ENCODE peak calls at places on chromosomes 4 and X, in eight cellular contexts. One of them, this sample, is unnamed.

GRCh38 chr4:89469930-89470375 is 162.4 kb upstream of the GPRIN3 start:
- DNase-seq in cardiac muscle cell: peak; percentile 94
- DNase-seq in fibroblast of lung: peak; percentile 97
- DNase-seq in suprapubic skin: no peak
- DNase-seq in fibroblast of the aortic adventitia: peak; percentile 89
- DNase-seq in GM10248: no peak
- DNase-seq in IMR-90: peak; percentile 98
- DNase-seq in choroid plexus epithelial cell: peak; percentile 93
- DNase-seq in this sample: peak; percentile 94

GRCh38 chr4:7773401-7774187 is 166.1 kb downstream of the AFAP1 start:
- DNase-seq in cardiac muscle cell: no peak
- DNase-seq in choroid plexus epithelial cell: no peak
- DNase-seq in fibroblast of lung: no peak
- DNase-seq in fibroblast of the aortic adventitia: no peak
- DNase-seq in suprapubic skin: no peak
- DNase-seq in GM10248: no peak
- DNase-seq in IMR-90: no peak
- DNase-seq in this sample: no peak

GRCh38 chr4:118969359-118969758 is 80.7 kb downstream of the SYNPO2 start:
- DNase-seq in fibroblast of lung: peak; percentile 88
- DNase-seq in suprapubic skin: no peak
- DNase-seq in fibroblast of the aortic adventitia: peak; percentile 91
- DNase-seq in choroid plexus epithelial cell: peak; percentile 85
- DNase-seq in GM10248: no peak
- DNase-seq in IMR-90: peak; percentile 82
- DNase-seq in cardiac muscle cell: peak; percentile 80
- DNase-seq in this sample: peak; percentile 60

GRCh38 chrX:68930576-68931317 is 101.9 kb downstream of the EFNB1 start:
- DNase-seq in cardiac muscle cell: no peak
- DNase-seq in fibroblast of the aortic adventitia: no peak
- DNase-seq in IMR-90: no peak
- DNase-seq in GM10248: no peak
- DNase-seq in choroid plexus epithelial cell: no peak
- DNase-seq in fibroblast of lung: no peak
- DNase-seq in suprapubic skin: no peak
- DNase-seq in this sample: no peak

GRCh38 chr4:166422475-166422874 is 549.4 kb downstream of the TLL1 start:
- DNase-seq in IMR-90: peak; percentile 2
- DNase-seq in suprapubic skin: no peak
- DNase-seq in GM10248: no peak
- DNase-seq in fibroblast of lung: peak; percentile 64
- DNase-seq in choroid plexus epithelial cell: peak; percentile 78
- DNase-seq in cardiac muscle cell: peak; percentile 57
- DNase-seq in fibroblast of the aortic adventitia: peak; percentile 86
- DNase-seq in this sample: peak; percentile 85

GRCh38 chrX:48068096-48068887 is 3.1 kb downstream of the ZNF630 start:
- DNase-seq in cardiac muscle cell: no peak
- DNase-seq in choroid plexus epithelial cell: no peak
- DNase-seq in suprapubic skin: no peak
- DNase-seq in fibroblast of the aortic adventitia: no peak
- DNase-seq in GM10248: no peak
- DNase-seq in fibroblast of lung: no peak
- DNase-seq in IMR-90: no peak
- DNase-seq in this sample: no peak

GRCh38 chr4:106875340-106875739 is 160.8 kb downstream of the DKK2 start:
- DNase-seq in GM10248: no peak
- DNase-seq in IMR-90: no peak
- DNase-seq in suprapubic skin: no peak
- DNase-seq in fibroblast of lung: no peak
- DNase-seq in fibroblast of the aortic adventitia: no peak
- DNase-seq in choroid plexus epithelial cell: no peak
- DNase-seq in cardiac muscle cell: no peak
- DNase-seq in this sample: no peak

GRCh38 chr4:7295917-7296660 is 103.8 kb downstream of the SORCS2 start:
- DNase-seq in suprapubic skin: no peak
- DNase-seq in GM10248: peak; percentile 55
- DNase-seq in choroid plexus epithelial cell: peak; percentile 42
- DNase-seq in fibroblast of the aortic adventitia: peak; percentile 43
- DNase-seq in cardiac muscle cell: peak; percentile 39
- DNase-seq in fibroblast of lung: peak; percentile 34
- DNase-seq in IMR-90: peak; percentile 15
- DNase-seq in this sample: peak; percentile 35

GRCh38 chr4:118920247-118920646 is 31.6 kb downstream of the SYNPO2 start:
- DNase-seq in GM10248: no peak
- DNase-seq in suprapubic skin: no peak
- DNase-seq in fibroblast of the aortic adventitia: peak; percentile 65
- DNase-seq in IMR-90: peak; percentile 71
- DNase-seq in choroid plexus epithelial cell: peak; percentile 45
- DNase-seq in cardiac muscle cell: peak; percentile 61
- DNase-seq in fibroblast of lung: peak; percentile 73
- DNase-seq in this sample: no peak

GRCh38 chr4:5795580-5795979 is 84.6 kb downstream of the EVC start:
- DNase-seq in fibroblast of the aortic adventitia: no peak
- DNase-seq in suprapubic skin: no peak
- DNase-seq in IMR-90: no peak
- DNase-seq in cardiac muscle cell: no peak
- DNase-seq in GM10248: no peak
- DNase-seq in choroid plexus epithelial cell: no peak
- DNase-seq in fibroblast of lung: no peak
- DNase-seq in this sample: no peak

GRCh38 chrX:39258331-39258730 is 457.1 kb downstream of the MID1IP1 start:
- DNase-seq in GM10248: no peak
- DNase-seq in suprapubic skin: no peak
- DNase-seq in IMR-90: no peak
- DNase-seq in cardiac muscle cell: peak; percentile 0
- DNase-seq in choroid plexus epithelial cell: peak; percentile 2
- DNase-seq in fibroblast of lung: no peak
- DNase-seq in fibroblast of the aortic adventitia: no peak
- DNase-seq in this sample: no peak

GRCh38 chrX:107629533-107629909 is 1.2 kb downstream of the PRPS1 start:
- DNase-seq in IMR-90: peak; percentile 36
- DNase-seq in GM10248: no peak
- DNase-seq in choroid plexus epithelial cell: peak; percentile 53
- DNase-seq in fibroblast of the aortic adventitia: peak; percentile 41
- DNase-seq in fibroblast of lung: peak; percentile 38
- DNase-seq in suprapubic skin: no peak
- DNase-seq in cardiac muscle cell: peak; percentile 29
- DNase-seq in this sample: no peak

GRCh38 chrX:41711021-41711667 is 12.8 kb upstream of the GPR82 start:
- DNase-seq in IMR-90: no peak
- DNase-seq in suprapubic skin: no peak
- DNase-seq in cardiac muscle cell: no peak
- DNase-seq in choroid plexus epithelial cell: no peak
- DNase-seq in fibroblast of the aortic adventitia: no peak
- DNase-seq in GM10248: no peak
- DNase-seq in fibroblast of lung: no peak
- DNase-seq in this sample: no peak

DNA sequence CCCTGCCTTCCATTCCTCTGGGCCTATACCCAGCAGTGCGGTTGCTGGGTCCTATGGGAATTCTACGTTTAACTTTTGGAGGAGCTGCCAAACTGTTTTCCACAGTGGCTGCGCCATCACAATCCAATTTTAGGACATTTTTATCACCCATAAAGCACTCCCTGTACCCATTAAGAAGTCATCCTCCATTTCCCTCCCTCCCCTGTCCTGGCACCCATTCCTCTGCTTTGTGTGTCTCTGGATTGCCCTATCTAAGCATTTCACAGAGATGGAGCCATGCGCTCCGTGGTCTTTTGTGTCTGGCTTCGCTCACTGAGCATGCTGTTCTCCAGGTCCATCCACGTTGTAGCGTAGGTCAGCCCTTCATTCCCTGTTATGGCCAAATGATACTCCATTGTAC is 1.7 kb upstream of the OPN1LW start:
- DNase-seq in fibroblast of lung: no peak
- DNase-seq in fibroblast of the aortic adventitia: no peak
- DNase-seq in GM10248: no peak
- DNase-seq in cardiac muscle cell: no peak
- DNase-seq in choroid plexus epithelial cell: no peak
- DNase-seq in suprapubic skin: no peak
- DNase-seq in IMR-90: no peak
- DNase-seq in this sample: no peak
- TF ChIP-seq CTCF in fibroblast of lung: no peak
- TF ChIP-seq CTCF in fibroblast of the aortic adventitia: no peak
- TF ChIP-seq CTCF in GM10248: no peak
- TF ChIP-seq CTCF in cardiac muscle cell: no peak
- TF ChIP-seq CTCF in choroid plexus epithelial cell: no peak
- TF ChIP-seq CTCF in suprapubic skin: no peak
- TF ChIP-seq CTCF in IMR-90: no peak
- TF ChIP-seq CTCF in this sample: no peak

GRCh38 chr4:20318011-20318898 is 66.5 kb downstream of the SLIT2 start:
- DNase-seq in choroid plexus epithelial cell: no peak
- DNase-seq in fibroblast of the aortic adventitia: peak; percentile 73
- DNase-seq in cardiac muscle cell: no peak
- DNase-seq in fibroblast of lung: peak; percentile 53
- DNase-seq in GM10248: no peak
- DNase-seq in suprapubic skin: no peak
- DNase-seq in IMR-90: peak; percentile 32
- DNase-seq in this sample: no peak

GRCh38 chr4:20317424-20317985 is 65.8 kb downstream of the SLIT2 start:
- DNase-seq in choroid plexus epithelial cell: no peak
- DNase-seq in fibroblast of the aortic adventitia: peak; percentile 59
- DNase-seq in fibroblast of lung: peak; percentile 30
- DNase-seq in cardiac muscle cell: no peak
- DNase-seq in IMR-90: no peak
- DNase-seq in GM10248: no peak
- DNase-seq in suprapubic skin: no peak
- DNase-seq in this sample: no peak

GRCh38 chr4:20318899-20319291 is 67.2 kb downstream of the SLIT2 start:
- DNase-seq in cardiac muscle cell: no peak
- DNase-seq in fibroblast of lung: no peak
- DNase-seq in GM10248: no peak
- DNase-seq in fibroblast of the aortic adventitia: no peak
- DNase-seq in suprapubic skin: no peak
- DNase-seq in choroid plexus epithelial cell: no peak
- DNase-seq in IMR-90: peak; percentile 11
- DNase-seq in this sample: no peak

GRCh38 chr4:20311863-20312262 is 60.2 kb downstream of the SLIT2 start:
- DNase-seq in IMR-90: peak; percentile 56
- DNase-seq in cardiac muscle cell: no peak
- DNase-seq in fibroblast of the aortic adventitia: no peak
- DNase-seq in choroid plexus epithelial cell: peak; percentile 42
- DNase-seq in GM10248: no peak
- DNase-seq in fibroblast of lung: no peak
- DNase-seq in suprapubic skin: no peak
- DNase-seq in this sample: peak; percentile 49

DNA sequence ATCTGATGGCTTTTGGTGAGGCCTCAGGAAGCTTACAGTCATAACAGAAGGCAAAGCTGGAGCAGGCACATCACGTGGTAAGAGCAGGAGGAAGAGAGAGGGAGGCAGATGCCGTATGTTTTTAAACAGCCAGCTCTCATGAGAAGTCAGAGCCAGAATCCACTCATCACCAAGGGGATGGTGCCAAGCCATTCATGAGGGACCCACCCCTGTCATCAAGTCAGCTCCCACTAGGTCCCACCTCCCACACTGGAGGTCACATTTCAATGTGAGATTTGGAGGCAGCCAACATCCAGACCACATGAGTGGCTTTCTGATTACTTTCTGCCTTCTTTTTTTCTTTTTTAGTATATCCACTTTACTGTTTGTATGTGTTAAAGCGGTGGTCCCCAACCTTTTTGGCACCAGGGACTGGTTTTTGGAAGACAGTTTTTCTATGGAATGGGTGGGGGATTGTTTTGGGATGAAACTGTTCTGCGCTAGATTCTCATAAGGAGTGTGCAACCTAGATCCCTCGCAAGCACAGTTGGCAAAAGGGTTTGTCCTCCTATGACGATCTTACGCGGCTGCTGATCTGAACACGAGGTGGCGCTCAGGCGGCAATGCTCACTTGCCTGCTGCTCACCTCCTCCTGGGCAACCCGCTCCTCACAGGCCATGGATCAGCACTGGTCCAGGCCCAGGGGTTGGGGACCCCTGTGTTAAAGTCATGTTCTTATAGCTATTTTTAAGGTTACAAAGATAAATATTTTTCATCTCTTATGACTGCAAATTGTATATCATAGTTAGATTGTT is 61.7 kb downstream of the SLIT2 start:
- DNase-seq in GM10248: no peak
- DNase-seq in fibroblast of the aortic adventitia: no peak
- DNase-seq in cardiac muscle cell: peak; percentile 47
- DNase-seq in suprapubic skin: no peak
- DNase-seq in choroid plexus epithelial cell: peak; percentile 47
- DNase-seq in IMR-90: no peak
- DNase-seq in fibroblast of lung: no peak
- DNase-seq in this sample: no peak
- TF ChIP-seq CTCF in GM10248: peak; percentile 11
- TF ChIP-seq CTCF in fibroblast of the aortic adventitia: peak; percentile 36
- TF ChIP-seq CTCF in cardiac muscle cell: peak; percentile 43
- TF ChIP-seq CTCF in suprapubic skin: no peak
- TF ChIP-seq CTCF in choroid plexus epithelial cell: peak; percentile 54
- TF ChIP-seq CTCF in IMR-90: no peak
- TF ChIP-seq CTCF in fibroblast of lung: no peak
- TF ChIP-seq CTCF in this sample: no peak

GRCh38 chr4:87838207-87838606 is 5.4 kb downstream of the MEPE start:
- DNase-seq in fibroblast of the aortic adventitia: no peak
- DNase-seq in choroid plexus epithelial cell: peak; percentile 42
- DNase-seq in GM10248: no peak
- DNase-seq in suprapubic skin: no peak
- DNase-seq in IMR-90: no peak
- DNase-seq in cardiac muscle cell: no peak
- DNase-seq in fibroblast of lung: no peak
- DNase-seq in this sample: no peak
- TF ChIP-seq CTCF in fibroblast of the aortic adventitia: peak; percentile 36
- TF ChIP-seq CTCF in choroid plexus epithelial cell: peak; percentile 73
- TF ChIP-seq CTCF in GM10248: no peak
- TF ChIP-seq CTCF in suprapubic skin: no peak
- TF ChIP-seq CTCF in IMR-90: peak; percentile 32
- TF ChIP-seq CTCF in cardiac muscle cell: peak; percentile 46
- TF ChIP-seq CTCF in fibroblast of lung: peak; percentile 27
- TF ChIP-seq CTCF in this sample: peak; percentile 74

GRCh38 chr4:109572154-109572553 is 12.1 kb downstream of the MCUB start:
- DNase-seq in GM10248: no peak
- DNase-seq in cardiac muscle cell: no peak
- DNase-seq in suprapubic skin: no peak
- DNase-seq in fibroblast of lung: no peak
- DNase-seq in IMR-90: no peak
- DNase-seq in fibroblast of the aortic adventitia: no peak
- DNase-seq in choroid plexus epithelial cell: no peak
- DNase-seq in this sample: no peak

GRCh38 chr4:109571494-109571893 is 11.4 kb downstream of the MCUB start:
- DNase-seq in cardiac muscle cell: no peak
- DNase-seq in GM10248: no peak
- DNase-seq in choroid plexus epithelial cell: no peak
- DNase-seq in fibroblast of lung: no peak
- DNase-seq in suprapubic skin: no peak
- DNase-seq in IMR-90: no peak
- DNase-seq in fibroblast of the aortic adventitia: no peak
- DNase-seq in this sample: no peak

GRCh38 chr4:109576462-109576861 is 16.4 kb downstream of the MCUB start:
- DNase-seq in fibroblast of lung: no peak
- DNase-seq in cardiac muscle cell: peak; percentile 54
- DNase-seq in GM10248: no peak
- DNase-seq in IMR-90: peak; percentile 47
- DNase-seq in fibroblast of the aortic adventitia: peak; percentile 43
- DNase-seq in suprapubic skin: no peak
- DNase-seq in choroid plexus epithelial cell: no peak
- DNase-seq in this sample: no peak

GRCh38 chr4:109574931-109575804 is 15.1 kb downstream of the MCUB start:
- DNase-seq in fibroblast of lung: no peak
- DNase-seq in choroid plexus epithelial cell: no peak
- DNase-seq in GM10248: no peak
- DNase-seq in suprapubic skin: no peak
- DNase-seq in cardiac muscle cell: no peak
- DNase-seq in fibroblast of the aortic adventitia: no peak
- DNase-seq in IMR-90: no peak
- DNase-seq in this sample: no peak

GRCh38 chr4:109574443-109574850 is 14.4 kb downstream of the MCUB start:
- DNase-seq in IMR-90: no peak
- DNase-seq in fibroblast of lung: peak; percentile 48
- DNase-seq in choroid plexus epithelial cell: peak; percentile 55
- DNase-seq in GM10248: no peak
- DNase-seq in fibroblast of the aortic adventitia: peak; percentile 49
- DNase-seq in suprapubic skin: no peak
- DNase-seq in cardiac muscle cell: peak; percentile 48
- DNase-seq in this sample: no peak
- TF ChIP-seq CTCF in IMR-90: no peak
- TF ChIP-seq CTCF in fibroblast of lung: no peak
- TF ChIP-seq CTCF in choroid plexus epithelial cell: peak; percentile 51
- TF ChIP-seq CTCF in GM10248: no peak
- TF ChIP-seq CTCF in fibroblast of the aortic adventitia: peak; percentile 45
- TF ChIP-seq CTCF in suprapubic skin: no peak
- TF ChIP-seq CTCF in cardiac muscle cell: peak; percentile 39
- TF ChIP-seq CTCF in this sample: peak; percentile 21

This sample was measured in HFFc6.